ENCODE peak calls at places on chromosome 22, in eight cellular contexts. O, K, H, T, Q, J, Y and I are unnamed samples.

GRCh38 chr22:45836418-45836817 is 140.5 kb downstream of the WNT7B start:
- DNase-seq in H (no peak), J (no peak), Y (no peak), Q (no peak), O (no peak), T (no peak), K (no peak), I (no peak)

GRCh38 chr22:46142548-46143490 is 7.5 kb upstream of the PPARA start:
- DNase-seq in O (no peak), Q (no peak), K (no peak), T (no peak), J (no peak), H (no peak), Y (no peak), I (peak)

GRCh38 chr22:28903719-28904118 is 20.3 kb downstream of the ZNRF3 start:
- DNase-seq in O (no peak), J (no peak), T (no peak), H (no peak), K (no peak), Q (no peak), Y (no peak), I (peak)

GRCh38 chr22:35839811-35840739 is 122.4 kb downstream of the APOL5 start:
- DNase-seq in T (peak), Y (peak), O (no peak), J (no peak), Q (peak), H (peak), K (peak), I (peak)

GRCh38 chr22:27381960-27382742 is 419.4 kb downstream of the MN1 start:
- DNase-seq in Q (no peak), O (no peak), Y (no peak), H (no peak), T (no peak), K (no peak), J (no peak), I (peak)

GRCh38 chr22:38755911-38756532 is at the start of gene SUN2:
- DNase-seq in H (peak), O (peak), Y (peak), Q (peak), K (peak), T (peak), J (peak), I (peak)

GRCh38 chr22:38202437-38203089 is 769 bp downstream of the MAFF start:
- DNase-seq in K (peak), Y (peak), T (peak), Q (peak), O (peak), H (peak), J (peak), I (peak)

GRCh38 chr22:28978863-28979799 is 82.5 kb downstream of the C22orf31 start:
- DNase-seq in H (no peak), K (no peak), Y (no peak), T (no peak), O (no peak), Q (no peak), J (no peak), I (no peak)

GRCh38 chr22:30435674-30436126 is 10.1 kb downstream of the MTFP1 start:
- DNase-seq in Y (no peak), K (no peak), O (peak), H (no peak), T (no peak), J (peak), Q (peak), I (no peak)

GRCh38 chr22:26435327-26436093 is 6.5 kb downstream of the ASPHD2 start:
- DNase-seq in O (no peak), Q (no peak), J (no peak), Y (no peak), H (no peak), T (no peak), K (no peak), I (no peak)

GRCh38 chr22:20587206-20587958 is 80.0 kb downstream of the MED15 start:
- DNase-seq in Y (no peak), K (no peak), O (no peak), T (no peak), Q (no peak), H (no peak), J (no peak), I (no peak)

GRCh38 chr22:44985906-44986527 is 23.8 kb downstream of the PHF21B start:
- DNase-seq in T (no peak), Q (no peak), H (no peak), K (no peak), O (no peak), J (no peak), Y (no peak), I (no peak)

GRCh38 chr22:38921126-38921525 is 36.3 kb upstream of the APOBEC3A start:
- DNase-seq in H (no peak), Q (no peak), J (no peak), Y (no peak), T (peak), O (no peak), K (no peak), I (no peak)

GRCh38 chr22:49960159-49960966 is at the start of gene PIM3:
- DNase-seq in Y (peak), H (peak), O (peak), J (peak), T (peak), K (peak), Q (peak), I (peak)

GRCh38 chr22:22915670-22916035 is 28.0 kb downstream of the IGLL5 start:
- DNase-seq in K (no peak), J (no peak), O (no peak), Q (peak), Y (no peak), T (no peak), H (no peak), I (no peak)

GRCh38 chr22:43152355-43153071 is 1.2 kb downstream of the TSPO start:
- DNase-seq in O (peak), Q (peak), H (peak), T (peak), J (peak), K (peak), Y (peak), I (peak)

GRCh38 chr22:21947040-21948014 is 5.3 kb downstream of the PPM1F start:
- DNase-seq in K (peak), J (no peak), H (no peak), Y (peak), Q (no peak), O (no peak), T (no peak), I (peak)

GRCh38 chr22:17114173-17114957 is 6.8 kb downstream of the TMEM121B start:
- DNase-seq in O (no peak), H (no peak), K (no peak), Q (no peak), T (no peak), Y (no peak), J (no peak), I (no peak)

GRCh38 chr22:37659066-37659896 is 758 bp downstream of the PDXP start:
- DNase-seq in H (peak), T (no peak), K (no peak), J (peak), O (peak), Y (peak), Q (no peak), I (no peak)

GRCh38 chr22:37990862-37991261 is 6.5 kb upstream of the SOX10 start:
- DNase-seq in Y (no peak), J (no peak), Q (no peak), O (no peak), T (no peak), H (no peak), K (no peak), I (no peak)

GRCh38 chr22:28674121-28674563 is 5.5 kb downstream of the TTC28 start:
- DNase-seq in Q (no peak), O (no peak), H (no peak), J (peak), K (peak), Y (peak), T (peak), I (no peak)

GRCh38 chr22:20186183-20186870 is 35.5 kb upstream of the CCDC188 start:
- DNase-seq in Q (no peak), O (no peak), Y (no peak), H (no peak), J (no peak), K (no peak), T (no peak), I (peak)

GRCh38 chr22:50545522-50546325 is at the start of gene KLHDC7B:
- DNase-seq in J (no peak), O (no peak), T (no peak), Q (peak), H (no peak), K (no peak), Y (no peak), I (no peak)

GRCh38 chr22:39647836-39648500 is 77.4 kb downstream of the CACNA1I start:
- DNase-seq in T (no peak), K (no peak), J (no peak), Q (no peak), O (no peak), H (no peak), Y (no peak), I (no peak)

GRCh38 chr22:39236321-39237275 is 8.2 kb downstream of the PDGFB start:
- DNase-seq in J (peak), O (peak), Q (no peak), T (no peak), H (no peak), K (no peak), Y (no peak), I (no peak)

GRCh38 chr22:29382575-29383328 is 5.6 kb downstream of the AP1B1 start:
- DNase-seq in T (no peak), H (no peak), K (no peak), Y (no peak), Q (no peak), O (no peak), J (no peak), I (no peak)

GRCh38 chr22:19172213-19173046 is 6.1 kb downstream of the SLC25A1 start:
- DNase-seq in Q (no peak), K (no peak), J (no peak), Y (no peak), O (no peak), T (peak), H (no peak), I (no peak)

GRCh38 chr22:25747245-25747944 is 5.4 kb downstream of the MYO18B start:
- DNase-seq in T (peak), J (no peak), K (peak), Y (peak), O (no peak), Q (peak), H (no peak), I (no peak)

GRCh38 chr22:46397951-46398350 is 62.4 kb downstream of the TRMU start:
- DNase-seq in Q (no peak), K (no peak), J (no peak), Y (no peak), H (no peak), O (no peak), T (no peak), I (no peak)

GRCh38 chr22:42855211-42855610 is 1.9 kb downstream of the ARFGAP3 start:
- DNase-seq in O (no peak), T (no peak), Y (peak), K (no peak), J (no peak), H (no peak), Q (no peak), I (no peak)

GRCh38 chr22:35987487-35987886 is 41.1 kb downstream of the RBFOX2 start:
- DNase-seq in Y (peak), K (no peak), H (no peak), T (no peak), O (no peak), Q (no peak), J (no peak), I (no peak)

GRCh38 chr22:26970809-26971394 is 313.5 kb downstream of the MIAT start:
- DNase-seq in Y (no peak), H (no peak), J (no peak), K (no peak), O (no peak), T (no peak), Q (no peak), I (peak)

GRCh38 chr22:25668437-25668836 is 73.6 kb upstream of the MYO18B start:
- DNase-seq in K (peak), Q (no peak), T (peak), H (no peak), Y (peak), J (no peak), O (no peak), I (no peak)

GRCh38 chr22:46518038-46518437 is 19.4 kb downstream of the CELSR1 start:
- DNase-seq in Q (no peak), Y (no peak), H (no peak), O (no peak), T (no peak), K (no peak), J (no peak), I (peak)

GRCh38 chr22:21937821-21938070 is 14.9 kb downstream of the PPM1F start:
- DNase-seq in O (no peak), T (no peak), J (no peak), K (no peak), Y (peak), H (no peak), Q (no peak), I (no peak)